ENCODE peak calls at places on chromosomes 16 and 17, in eight cellular contexts. Q, C, E, W, R, Z, V and H are unnamed samples.

GRCh38 chr17:17151962-17152361 is 54.2 kb downstream of the PLD6 start:
- DNase-seq in Q (no peak), C (no peak), E (peak), W (peak), R (peak), Z (no peak), V (no peak), H (peak)

GRCh38 chr17:82938486-82939212 is 98.8 kb upstream of the ZNF750 start:
- DNase-seq in Q (no peak), C (no peak), E (no peak), W (no peak), R (no peak), Z (no peak), V (no peak), H (peak)

GRCh38 chr16:72455743-72456659 is 284.0 kb upstream of the PMFBP1 start:
- DNase-seq in Q (no peak), C (no peak), E (no peak), W (peak), R (peak), Z (no peak), V (no peak), H (no peak)

GRCh38 chr16:89307421-89307805 is 89.9 kb downstream of the ZNF778 start:
- DNase-seq in Q (no peak), C (no peak), E (no peak), W (no peak), R (no peak), Z (no peak), V (no peak), H (peak)

GRCh38 chr17:75031972-75032895 is 14.5 kb downstream of the ATP5PD start:
- DNase-seq in Q (no peak), C (peak), E (peak), W (peak), R (peak), Z (peak), V (peak), H (peak)

GRCh38 chr17:43702636-43703035 is 40.9 kb upstream of the MEOX1 start:
- DNase-seq in Q (no peak), C (no peak), E (no peak), W (no peak), R (no peak), Z (no peak), V (no peak), H (no peak)

GRCh38 chr17:73521376-73521775 is 122.9 kb downstream of the SDK2 start:
- DNase-seq in Q (no peak), C (no peak), E (no peak), W (no peak), R (no peak), Z (no peak), V (no peak), H (peak)

GRCh38 chr16:68786685-68787418 is 49.8 kb downstream of the CDH1 start:
- DNase-seq in Q (no peak), C (no peak), E (peak), W (peak), R (peak), Z (no peak), V (no peak), H (no peak)

GRCh38 chr16:85385463-85386331 is 227.4 kb upstream of the GSE1 start:
- DNase-seq in Q (no peak), C (no peak), E (no peak), W (no peak), R (no peak), Z (no peak), V (peak), H (peak)

GRCh38 chr17:44110823-44111633 is 12.4 kb downstream of the HDAC5 start:
- DNase-seq in Q (peak), C (peak), E (peak), W (peak), R (peak), Z (peak), V (peak), H (peak)

GRCh38 chr17:50308666-50309065 is 34.4 kb downstream of the TMEM92 start:
- DNase-seq in Q (no peak), C (no peak), E (no peak), W (no peak), R (peak), Z (no peak), V (no peak), H (no peak)

GRCh38 chr17:76805319-76805718 is 62.9 kb upstream of the MGAT5B start:
- DNase-seq in Q (no peak), C (no peak), E (no peak), W (peak), R (peak), Z (peak), V (no peak), H (no peak)

GRCh38 chr17:62950067-62950466 is 16.0 kb upstream of the TANC2 start:
- DNase-seq in Q (no peak), C (no peak), E (no peak), W (peak), R (peak), Z (peak), V (no peak), H (no peak)

GRCh38 chr16:87945351-87946042 is 5.7 kb upstream of the BANP start:
- DNase-seq in Q (no peak), C (no peak), E (no peak), W (no peak), R (peak), Z (peak), V (peak), H (peak)

GRCh38 chr17:77184474-77184873 is 43.7 kb downstream of the SEC14L1 start:
- DNase-seq in Q (no peak), C (no peak), E (no peak), W (peak), R (peak), Z (no peak), V (no peak), H (no peak)

GRCh38 chr16:6096931-6097665 is 999.5 kb upstream of the EEF2KMT start:
- DNase-seq in Q (no peak), C (no peak), E (no peak), W (no peak), R (no peak), Z (no peak), V (no peak), H (no peak)

GRCh38 chr16:82007189-82007588 is 4.1 kb downstream of the SDR42E1 start:
- DNase-seq in Q (no peak), C (no peak), E (no peak), W (no peak), R (no peak), Z (no peak), V (no peak), H (no peak)

GRCh38 chr17:63189930-63190329 is 223.9 kb downstream of the TANC2 start:
- DNase-seq in Q (no peak), C (no peak), E (no peak), W (peak), R (no peak), Z (no peak), V (no peak), H (no peak)

GRCh38 chr16:55478827-55479559 is at the start of gene MMP2:
- DNase-seq in Q (no peak), C (no peak), E (peak), W (no peak), R (peak), Z (no peak), V (peak), H (peak)

GRCh38 chr17:34609210-34609609 is 29.8 kb downstream of the TMEM132E start:
- DNase-seq in Q (no peak), C (no peak), E (no peak), W (no peak), R (no peak), Z (no peak), V (no peak), H (no peak)

GRCh38 chr16:89322381-89323119 is 105.0 kb downstream of the ZNF778 start:
- DNase-seq in Q (no peak), C (no peak), E (no peak), W (peak), R (peak), Z (peak), V (peak), H (peak)

GRCh38 chr16:57061084-57061905 is 31.1 kb upstream of the CPNE2 start:
- DNase-seq in Q (no peak), C (no peak), E (peak), W (peak), R (peak), Z (peak), V (no peak), H (peak)

GRCh38 chr16:88723507-88723887 is 17.2 kb downstream of the CTU2 start:
- DNase-seq in Q (no peak), C (no peak), E (no peak), W (no peak), R (no peak), Z (no peak), V (no peak), H (no peak)

DNA sequence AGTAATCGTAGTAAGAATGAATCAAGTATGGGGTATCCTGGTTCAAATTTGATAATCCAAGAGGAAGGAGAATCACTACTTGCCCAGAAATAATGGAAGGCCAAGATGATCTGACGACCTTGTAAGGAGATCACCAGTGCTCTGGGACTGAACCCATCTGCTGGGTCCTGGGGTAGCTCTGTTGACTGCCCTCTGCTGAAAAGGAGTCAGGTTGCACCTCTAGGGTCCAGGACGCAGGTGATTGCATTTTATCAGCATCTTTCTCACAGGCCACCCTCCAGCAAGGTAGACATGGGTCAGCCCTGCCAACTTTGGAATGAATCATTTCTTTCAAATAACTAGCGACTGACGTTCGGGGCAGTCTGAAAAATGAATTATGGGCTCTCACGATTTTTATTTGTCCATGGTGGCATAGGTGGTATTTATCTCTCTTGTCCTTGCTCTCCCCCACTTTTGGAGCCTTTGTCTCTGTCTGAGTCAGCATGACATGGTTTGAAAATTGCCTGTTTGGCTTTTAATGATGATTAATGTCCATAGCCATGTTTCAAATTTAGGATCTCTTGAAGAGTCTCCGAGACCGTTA is 163.7 kb downstream of the MSI2 start:
- DNase-seq in Q (no peak), C (no peak), E (no peak), W (no peak), R (no peak), Z (no peak), V (no peak), H (no peak)
- TF ChIP-seq CTCF in Q (no peak), C (no peak), E (no peak), W (no peak), R (no peak), Z (no peak), V (no peak), H (no peak)

DNA sequence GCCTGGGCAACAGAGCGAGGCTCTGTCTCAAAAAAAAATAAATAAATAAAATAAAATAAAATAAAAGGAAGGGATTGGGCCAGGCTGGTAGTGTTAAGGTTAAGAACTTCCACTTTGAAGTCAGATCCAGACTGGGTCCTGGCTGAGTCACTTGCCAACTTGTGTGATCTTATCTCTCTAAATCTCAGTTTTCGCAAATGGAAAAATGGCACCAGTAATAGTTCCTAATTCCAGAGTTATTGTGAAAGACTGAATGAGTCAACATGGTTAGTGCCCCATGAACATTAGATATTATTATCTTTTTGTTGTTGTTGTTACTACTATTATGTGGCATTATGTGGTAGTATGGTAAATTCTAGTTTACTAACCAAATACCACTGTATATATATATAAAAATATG is 188.0 kb upstream of the AXIN2 start:
- DNase-seq in Q (no peak), C (no peak), E (no peak), W (peak), R (peak), Z (peak), V (no peak), H (no peak)
- TF ChIP-seq CTCF in Q (no peak), C (no peak), E (no peak), W (no peak), R (no peak), Z (no peak), V (no peak), H (no peak)

GRCh38 chr17:147796-148740 is 10.7 kb downstream of the SCGB1C2 start:
- DNase-seq in Q (no peak), C (no peak), E (no peak), W (no peak), R (no peak), Z (no peak), V (no peak), H (peak)

GRCh38 chr17:149897-150575 is 12.7 kb downstream of the SCGB1C2 start:
- DNase-seq in Q (no peak), C (no peak), E (no peak), W (no peak), R (no peak), Z (no peak), V (no peak), H (peak)

GRCh38 chr17:151004-151403 is 13.6 kb downstream of the SCGB1C2 start:
- DNase-seq in Q (no peak), C (no peak), E (no peak), W (no peak), R (no peak), Z (no peak), V (no peak), H (no peak)

GRCh38 chr17:148757-149156 is 11.4 kb downstream of the SCGB1C2 start:
- DNase-seq in Q (no peak), C (no peak), E (no peak), W (no peak), R (no peak), Z (no peak), V (no peak), H (peak)

GRCh38 chr17:149231-149630 is 11.9 kb downstream of the SCGB1C2 start:
- DNase-seq in Q (no peak), C (no peak), E (no peak), W (no peak), R (no peak), Z (no peak), V (no peak), H (no peak)
- TF ChIP-seq CTCF in Q (no peak), C (no peak), E (no peak), W (no peak), R (no peak), Z (no peak), V (no peak), H (no peak)

GRCh38 chr17:48153711-48154642 is 46.4 kb downstream of the SNX11 start:
- DNase-seq in Q (no peak), C (no peak), E (no peak), W (peak), R (peak), Z (peak), V (peak), H (no peak)
- TF ChIP-seq CTCF in Q (no peak), C (peak), E (no peak), W (peak), R (peak), Z (peak), V (peak), H (peak)

GRCh38 chr16:2529061-2529931 is 1.9 kb downstream of the CEMP1 start:
- DNase-seq in Q (no peak), C (no peak), E (no peak), W (no peak), R (no peak), Z (no peak), V (no peak), H (peak)
- TF ChIP-seq CTCF in Q (no peak), C (no peak), E (no peak), W (no peak), R (no peak), Z (no peak), V (no peak), H (no peak)

GRCh38 chr17:46876353-46876887 is 25.0 kb downstream of the WNT9B start:
- DNase-seq in Q (no peak), C (no peak), E (no peak), W (peak), R (no peak), Z (peak), V (peak), H (peak)
- TF ChIP-seq CTCF in Q (no peak), C (peak), E (no peak), W (peak), R (peak), Z (peak), V (peak), H (peak)

GRCh38 chr17:40562841-40563370 is 2.4 kb downstream of the CCR7 start:
- DNase-seq in Q (no peak), C (no peak), E (no peak), W (no peak), R (no peak), Z (no peak), V (no peak), H (no peak)
- TF ChIP-seq CTCF in Q (no peak), C (peak), E (no peak), W (no peak), R (no peak), Z (no peak), V (no peak), H (no peak)